ENCODE peak calls at places on chromosome 15, in seven cellular contexts. G is PC-3, L is HCT116, R is hepatocyte, F is GM23248, E is GM23338, U is MM.1S. D is an unnamed sample.

GRCh38 chr15:70242962-70243685 is 145.4 kb upstream of the TLE3 start:
- DNase-seq in R (no peak), F (no peak), E (no peak), U (no peak), L (no peak), G (no peak), D (no peak)

GRCh38 chr15:80240261-80240660 is 11.8 kb downstream of the CTXND1 start:
- DNase-seq in U (no peak), L (no peak), F (no peak), R (no peak), G (no peak), E (no peak), D (no peak)

GRCh38 chr15:70433583-70434288 is 329.6 kb downstream of the UACA start:
- DNase-seq in U (no peak), F (no peak), L (no peak), E (no peak), R (no peak), G (no peak), D (no peak)

GRCh38 chr15:101207867-101208288 is 44.0 kb downstream of the CHSY1 start:
- DNase-seq in L (no peak), E (no peak), F (peak; percentile 85), G (peak; percentile 13), R (no peak), U (no peak), D (no peak)

GRCh38 chr15:66834863-66835557 is 133.0 kb downstream of the SMAD6 start:
- DNase-seq in U (no peak), G (no peak), L (no peak), R (no peak), F (no peak), E (peak; percentile 82), D (no peak)

GRCh38 chr15:52652286-52652685 is 26.9 kb downstream of the ATOSA start:
- DNase-seq in R (no peak), E (no peak), U (no peak), G (no peak), L (no peak), F (no peak), D (no peak)

GRCh38 chr15:57319919-57320542 is 56.3 kb upstream of the CGNL1 start:
- DNase-seq in E (no peak), G (no peak), R (no peak), L (no peak), F (no peak), U (no peak), D (no peak)

GRCh38 chr15:88132499-88132898 is 124.0 kb downstream of the NTRK3 start:
- DNase-seq in L (no peak), G (no peak), R (no peak), F (no peak), U (no peak), E (no peak), D (no peak)

GRCh38 chr15:101138086-101138660 is 113.7 kb downstream of the CHSY1 start:
- DNase-seq in E (no peak), G (no peak), R (no peak), U (no peak), F (no peak), L (no peak), D (no peak)

GRCh38 chr15:39605146-39605545 is 24.3 kb downstream of the THBS1 start:
- DNase-seq in L (no peak), U (no peak), E (no peak), R (no peak), G (no peak), F (no peak), D (no peak)

GRCh38 chr15:88810449-88810848 is 7.2 kb downstream of the ACAN start:
- DNase-seq in F (peak; percentile 48), E (no peak), U (no peak), G (peak; percentile 53), R (peak; percentile 24), L (no peak), D (no peak)

DNA sequence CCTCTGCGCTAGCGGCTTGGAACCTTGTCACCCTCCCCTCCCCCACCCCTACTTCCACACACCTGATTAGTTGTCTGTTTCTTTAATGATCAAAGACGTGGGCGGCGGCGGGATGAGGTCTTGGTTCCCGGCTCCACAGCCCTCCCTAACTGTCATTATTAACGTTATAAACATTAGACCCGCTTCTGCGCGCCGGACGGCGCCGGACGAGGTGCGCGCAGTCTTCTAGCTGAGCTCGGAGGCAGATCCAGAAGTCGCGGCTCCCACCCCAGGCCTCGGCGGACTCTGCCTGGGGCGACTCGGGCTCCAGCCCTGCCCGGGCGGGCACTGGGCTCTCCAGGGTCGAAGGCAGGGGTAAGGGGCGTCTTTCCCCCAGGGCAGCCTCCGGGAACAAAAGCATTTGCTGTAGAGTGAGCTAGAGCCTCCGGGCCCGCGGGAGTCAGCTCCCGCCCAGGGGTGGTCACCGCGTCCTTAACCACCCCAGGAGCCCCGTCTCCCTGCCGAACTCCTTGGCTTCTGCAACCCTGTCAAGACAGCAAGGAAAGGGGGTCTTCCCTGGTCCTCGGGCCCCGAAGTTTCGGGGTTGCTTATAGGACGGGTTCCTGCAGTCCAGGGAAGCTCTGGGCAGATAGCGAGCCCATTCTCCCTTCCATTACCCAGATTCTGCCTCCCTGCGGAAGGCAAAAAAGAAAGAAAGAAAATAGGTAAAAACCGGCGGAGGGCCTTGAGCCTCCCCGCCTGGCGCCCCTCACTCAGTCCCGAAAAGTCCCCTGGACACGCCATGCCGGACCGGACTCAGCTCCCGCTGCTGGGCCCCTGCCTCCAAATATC is 2.2 kb upstream of the ISLR2 start:
- DNase-seq in F (peak; percentile 63), G (no peak), R (peak; percentile 36), L (no peak), U (no peak), E (peak; percentile 50), D (no peak)
- TF ChIP-seq EZH2phosphoT487 in F (peak; percentile 53), G (no peak), R (peak; percentile 80), L (no peak), U (no peak), E (peak; percentile 24), D (no peak)

GRCh38 chr15:83845230-83845629 is 191.3 kb downstream of the ADAMTSL3 start:
- DNase-seq in F (peak; percentile 87), U (no peak), G (no peak), E (no peak), L (no peak), R (peak; percentile 23), D (no peak)

GRCh38 chr15:83843511-83843910 is 189.6 kb downstream of the ADAMTSL3 start:
- DNase-seq in L (no peak), U (no peak), F (peak; percentile 91), E (no peak), G (peak; percentile 41), R (no peak), D (no peak)

GRCh38 chr15:83844742-83845141 is 190.8 kb downstream of the ADAMTSL3 start:
- DNase-seq in U (no peak), F (peak; percentile 32), L (no peak), R (peak; percentile 46), E (no peak), G (no peak), D (no peak)

GRCh38 chr15:83838763-83839162 is 184.8 kb downstream of the ADAMTSL3 start:
- DNase-seq in F (no peak), G (no peak), R (no peak), L (no peak), E (no peak), U (no peak), D (no peak)

GRCh38 chr15:83842281-83842680 is 188.4 kb downstream of the ADAMTSL3 start:
- DNase-seq in E (peak; percentile 37), L (no peak), U (no peak), F (no peak), G (no peak), R (no peak), D (no peak)
- H2AFZ ChIP-seq in E (peak overlapping the region; percentile 80), L (no peak overlapping the region), U (no peak overlapping the region), F (no peak overlapping the region), G (no peak overlapping the region), R (no peak overlapping the region), D (no peak overlapping the region)

GRCh38 chr15:98775498-98776230 is 127.3 kb downstream of the IGF1R start:
- DNase-seq in E (no peak), G (no peak), F (peak; percentile 46), L (no peak), U (no peak), R (no peak), D (no peak)

GRCh38 chr15:98777426-98777825 is 129.1 kb downstream of the IGF1R start:
- DNase-seq in F (no peak), L (no peak), U (no peak), R (no peak), G (no peak), E (no peak), D (no peak)

GRCh38 chr15:98774756-98775497 is 126.6 kb downstream of the IGF1R start:
- DNase-seq in R (peak; percentile 46), U (no peak), L (no peak), G (no peak), E (no peak), F (no peak), D (no peak)

GRCh38 chr15:98778263-98778959 is 130.1 kb downstream of the IGF1R start:
- DNase-seq in F (no peak), U (no peak), L (no peak), G (no peak), E (no peak), R (no peak), D (no peak)

GRCh38 chr15:98776607-98777281 is 128.4 kb downstream of the IGF1R start:
- DNase-seq in G (no peak), F (peak; percentile 59), U (peak; percentile 72), L (no peak), R (peak; percentile 60), E (no peak), D (no peak)
- TF ChIP-seq EZH2phosphoT487 in G (no peak), F (no peak), U (no peak), L (no peak), R (no peak), E (no peak), D (no peak)

GRCh38 chr15:61226313-61227250 is 2.5 kb downstream of the RORA start:
- DNase-seq in U (no peak), E (peak; percentile 35), L (no peak), R (no peak), F (peak; percentile 41), G (no peak), D (no peak)

GRCh38 chr15:61232266-61232665 is 3.2 kb upstream of the RORA start:
- DNase-seq in R (no peak), E (no peak), G (no peak), U (no peak), F (no peak), L (no peak), D (no peak)

GRCh38 chr15:61227269-61228024 is 1.7 kb downstream of the RORA start:
- DNase-seq in U (no peak), R (peak; percentile 35), L (no peak), E (peak; percentile 60), G (peak; percentile 55), F (peak; percentile 80), D (no peak)

DNA sequence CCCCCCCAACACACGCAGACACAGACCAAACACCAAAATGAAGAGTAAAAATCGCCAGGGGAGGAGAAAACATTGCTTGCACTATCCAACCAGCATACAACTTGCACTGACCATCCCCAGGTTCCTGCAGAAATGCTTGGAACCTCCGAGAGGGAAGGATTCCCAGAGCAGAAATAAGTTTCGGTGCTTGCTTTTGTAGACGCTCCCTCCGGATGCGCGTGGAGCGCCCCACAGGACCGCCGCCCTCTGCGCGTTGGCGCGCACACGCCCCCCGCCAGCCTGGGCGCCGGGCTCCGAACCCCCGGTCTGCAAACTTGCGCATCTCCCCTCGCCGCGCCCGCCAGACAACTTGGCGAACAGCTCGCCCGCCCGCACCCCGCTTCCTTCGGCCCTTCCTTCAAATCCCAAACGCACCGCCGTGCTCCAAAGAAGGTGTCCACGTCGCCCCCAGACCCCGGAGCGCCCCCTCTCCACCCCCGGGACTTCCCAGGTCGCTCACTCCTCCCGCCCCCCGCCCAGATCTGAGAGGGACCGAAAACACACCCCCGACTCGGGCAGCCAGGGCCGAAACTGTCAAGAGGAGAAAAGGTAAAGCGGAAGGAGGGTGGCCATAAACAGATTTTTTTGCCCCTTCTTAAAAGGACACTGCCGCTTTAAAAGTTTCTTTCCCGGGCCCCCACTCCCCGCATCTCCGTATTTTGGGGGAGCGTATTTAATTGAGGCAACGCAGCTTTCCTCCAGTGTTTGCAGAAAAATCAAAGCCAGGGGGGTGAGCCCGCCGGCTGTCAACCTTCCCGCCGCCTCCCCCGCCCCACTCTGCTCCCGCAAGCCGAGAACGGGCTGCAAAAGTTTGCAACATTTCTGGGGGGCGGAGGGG is 839 bp downstream of the RORA start:
- DNase-seq in F (peak; percentile 62), L (no peak), E (peak; percentile 51), G (peak; percentile 10), R (peak; percentile 35), U (peak; percentile 14), D (no peak)
- H2AFZ ChIP-seq in F (peak overlapping the region; percentile 95), L (no peak overlapping the region), E (peak overlapping the region; percentile 49), G (peak overlapping the region; percentile 83), R (peak overlapping the region; percentile 88), U (peak overlapping the region; percentile 70), D (no peak overlapping the region)